ENCODE peak calls at places on chromosomes 1 and 21, in four cellular contexts. Y is H1, L is ovary, X is esophagus muscularis mucosa. F is an unnamed sample.

GRCh38 chr1:46153732-46154131 is 21.2 kb upstream of the TSPAN1 start:
- DNase-seq in Y (no peak), L (no peak), X (no peak), F (no peak)

GRCh38 chr21:36642777-36643176 is 56.1 kb upstream of the SIM2 start:
- DNase-seq in Y (no peak), L (no peak), X (no peak), F (no peak)

GRCh38 chr1:219099307-219099706 is 74.4 kb upstream of the LYPLAL1 start:
- DNase-seq in Y (no peak), L (no peak), X (no peak), F (no peak)

GRCh38 chr1:230109871-230110667 is 43.0 kb downstream of the GALNT2 start:
- DNase-seq in Y (no peak), L (no peak), X (no peak), F (peak)

GRCh38 chr1:44801491-44802305 is 1.5 kb downstream of the PLK3 start:
- DNase-seq in Y (no peak), L (peak), X (peak), F (no peak)

GRCh38 chr1:28592314-28593071 is 428 bp downstream of the RAB42 start:
- DNase-seq in Y (no peak), L (no peak), X (no peak), F (peak)

GRCh38 chr1:12413664-12414410 is 184.0 kb downstream of the VPS13D start:
- DNase-seq in Y (no peak), L (no peak), X (no peak), F (no peak)

GRCh38 chr1:172637522-172637921 is 21.4 kb upstream of the FASLG start:
- DNase-seq in Y (no peak), L (no peak), X (no peak), F (no peak)

GRCh38 chr1:27628712-27629111 is 6.3 kb downstream of the FGR start:
- DNase-seq in Y (no peak), L (no peak), X (no peak), F (no peak)

GRCh38 chr1:205746757-205747412 is 3.1 kb downstream of the NUCKS1 start:
- DNase-seq in Y (no peak), L (no peak), X (no peak), F (no peak)

GRCh38 chr21:33039542-33039941 is 13.8 kb downstream of the OLIG2 start:
- DNase-seq in Y (no peak), L (no peak), X (no peak), F (no peak)

GRCh38 chr21:22342855-22343254 is 1344.6 kb downstream of the NCAM2 start:
- DNase-seq in Y (no peak), L (no peak), X (no peak), F (no peak)

GRCh38 chr1:172951728-172952365 is 98.9 kb downstream of the TNFSF18 start:
- DNase-seq in Y (no peak), L (no peak), X (no peak), F (no peak)

GRCh38 chr1:174982971-174983689 is 16.6 kb upstream of the CACYBP start:
- DNase-seq in Y (no peak), L (no peak), X (no peak), F (no peak)

GRCh38 chr1:21305155-21305899 is 15.1 kb upstream of the ECE1 start:
- DNase-seq in Y (no peak), L (no peak), X (no peak), F (no peak)

GRCh38 chr21:41784456-41785102 is 17.7 kb upstream of the RIPK4 start:
- DNase-seq in Y (no peak), L (no peak), X (no peak), F (no peak)

GRCh38 chr21:41783476-41784150 is 16.8 kb upstream of the RIPK4 start:
- DNase-seq in Y (no peak), L (no peak), X (no peak), F (no peak)

GRCh38 chr21:41781047-41781405 is 14.2 kb upstream of the RIPK4 start:
- DNase-seq in Y (no peak), L (no peak), X (no peak), F (no peak)

GRCh38 chr21:41786521-41786987 is 19.7 kb upstream of the RIPK4 start:
- DNase-seq in Y (no peak), L (no peak), X (no peak), F (no peak)
- TF ChIP-seq EP300 in Y (no peak), L (no peak), X (no peak), F (no peak)

DNA sequence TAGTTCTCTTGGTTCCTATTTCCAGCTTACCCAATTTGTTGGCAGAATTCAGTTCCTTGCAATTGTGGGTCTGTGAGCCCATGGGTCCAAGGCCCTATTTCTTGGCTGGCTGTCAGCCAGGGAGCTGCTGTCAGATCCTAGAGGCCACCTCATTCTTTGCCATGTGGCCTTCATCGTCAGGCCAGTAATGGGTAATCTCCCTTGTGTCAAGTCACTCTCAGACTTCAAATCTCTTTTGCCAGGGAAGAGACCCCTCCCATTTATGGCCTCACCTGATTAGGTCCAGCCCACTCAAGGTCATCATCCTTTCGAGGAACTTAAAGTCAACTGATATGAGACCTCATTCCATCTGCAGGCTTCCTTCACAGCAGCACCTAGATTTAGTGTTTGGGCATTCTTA is 17.9 kb downstream of the OBSCN start:
- DNase-seq in Y (no peak), L (no peak), X (peak), F (no peak)
- TF ChIP-seq EP300 in Y (no peak), L (no peak), X (no peak), F (no peak)

GRCh38 chr1:51439053-51439452 is 80.0 kb downstream of the EPS15 start:
- DNase-seq in Y (no peak), L (no peak), X (no peak), F (no peak)

GRCh38 chr1:51433972-51434510 is 85.0 kb downstream of the EPS15 start:
- DNase-seq in Y (no peak), L (no peak), X (no peak), F (no peak)

GRCh38 chr1:51435902-51436301 is 83.2 kb downstream of the EPS15 start:
- DNase-seq in Y (no peak), L (no peak), X (no peak), F (no peak)

GRCh38 chr1:51427438-51427837 is 91.6 kb downstream of the EPS15 start:
- DNase-seq in Y (no peak), L (no peak), X (no peak), F (no peak)

DNA sequence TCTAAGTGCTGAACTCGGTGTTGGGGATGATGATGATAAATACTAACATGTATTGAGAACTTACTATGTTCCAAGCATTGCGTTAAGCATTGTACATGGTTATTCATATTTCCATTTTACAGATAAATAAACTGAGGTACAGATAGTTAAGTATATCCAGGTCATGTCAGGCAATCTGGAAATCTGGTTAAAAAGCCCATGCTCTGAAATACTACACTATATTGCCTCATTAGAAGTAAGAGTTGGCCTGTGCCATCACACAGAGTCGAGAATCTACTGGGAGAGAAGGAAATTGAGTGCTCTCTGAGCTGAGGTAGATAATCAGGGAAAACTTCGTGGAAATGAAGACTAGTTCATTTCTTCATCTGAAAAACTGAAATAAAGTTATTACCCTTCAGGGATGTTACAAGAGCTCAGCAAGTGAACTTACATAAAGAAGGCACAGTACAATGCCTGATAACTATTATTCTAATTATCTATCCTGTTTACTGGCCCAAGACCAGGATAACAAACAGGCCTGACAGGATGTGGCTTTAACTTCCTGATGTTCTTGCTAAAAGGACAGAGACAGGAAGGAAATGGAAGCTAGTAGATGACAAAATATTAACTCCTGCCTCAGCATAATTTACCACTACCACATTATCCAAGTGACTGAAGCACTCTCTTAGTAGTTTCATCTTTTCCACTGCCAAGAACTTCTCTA is 85.6 kb downstream of the EPS15 start:
- DNase-seq in Y (no peak), L (no peak), X (no peak), F (no peak)
- TF ChIP-seq EP300 in Y (no peak), L (no peak), X (no peak), F (no peak)

GRCh38 chr1:111227875-111228747 is 598 bp downstream of the CHI3L2 start:
- DNase-seq in Y (no peak), L (peak), X (no peak), F (no peak)
- TF ChIP-seq EP300 in Y (no peak), L (no peak), X (no peak), F (no peak)

GRCh38 chr1:199759268-199759724 is 268.2 kb upstream of the NR5A2 start:
- DNase-seq in Y (no peak), L (no peak), X (no peak), F (no peak)
- TF ChIP-seq EP300 in Y (no peak), L (no peak), X (no peak), F (no peak)

DNA sequence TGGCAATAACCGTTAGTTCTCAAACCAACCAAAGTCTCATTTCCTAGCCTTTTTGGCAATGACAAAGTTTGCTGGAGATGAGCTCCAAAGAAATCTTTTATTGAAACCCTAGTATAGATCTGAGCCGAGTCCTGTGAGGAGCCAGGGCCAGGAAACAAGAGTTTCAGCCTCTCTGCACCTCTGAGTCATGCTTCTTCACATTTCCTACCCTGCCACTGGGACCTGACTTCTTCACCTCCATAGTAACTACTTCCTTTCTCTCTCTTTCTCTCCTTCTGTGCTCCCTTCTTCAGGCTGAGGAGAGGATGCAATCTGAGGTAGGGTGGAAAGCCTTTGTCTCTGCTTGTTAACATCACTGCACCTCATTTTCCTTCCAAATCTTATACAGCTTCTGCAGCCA is 38.7 kb upstream of the IPO9 start:
- DNase-seq in Y (no peak), L (no peak), X (no peak), F (no peak)
- TF ChIP-seq EP300 in Y (no peak), L (no peak), X (no peak), F (no peak)

GRCh38 chr1:203404546-203404945 is 53.6 kb upstream of the FMOD start:
- DNase-seq in Y (no peak), L (no peak), X (peak), F (no peak)

GRCh38 chr1:203405703-203406430 is 54.9 kb upstream of the FMOD start:
- DNase-seq in Y (no peak), L (no peak), X (peak), F (no peak)

GRCh38 chr1:203401151-203401550 is 50.2 kb upstream of the FMOD start:
- DNase-seq in Y (no peak), L (no peak), X (peak), F (no peak)

GRCh38 chr1:203403586-203403985 is 52.7 kb upstream of the FMOD start:
- DNase-seq in Y (no peak), L (peak), X (peak), F (no peak)

DNA sequence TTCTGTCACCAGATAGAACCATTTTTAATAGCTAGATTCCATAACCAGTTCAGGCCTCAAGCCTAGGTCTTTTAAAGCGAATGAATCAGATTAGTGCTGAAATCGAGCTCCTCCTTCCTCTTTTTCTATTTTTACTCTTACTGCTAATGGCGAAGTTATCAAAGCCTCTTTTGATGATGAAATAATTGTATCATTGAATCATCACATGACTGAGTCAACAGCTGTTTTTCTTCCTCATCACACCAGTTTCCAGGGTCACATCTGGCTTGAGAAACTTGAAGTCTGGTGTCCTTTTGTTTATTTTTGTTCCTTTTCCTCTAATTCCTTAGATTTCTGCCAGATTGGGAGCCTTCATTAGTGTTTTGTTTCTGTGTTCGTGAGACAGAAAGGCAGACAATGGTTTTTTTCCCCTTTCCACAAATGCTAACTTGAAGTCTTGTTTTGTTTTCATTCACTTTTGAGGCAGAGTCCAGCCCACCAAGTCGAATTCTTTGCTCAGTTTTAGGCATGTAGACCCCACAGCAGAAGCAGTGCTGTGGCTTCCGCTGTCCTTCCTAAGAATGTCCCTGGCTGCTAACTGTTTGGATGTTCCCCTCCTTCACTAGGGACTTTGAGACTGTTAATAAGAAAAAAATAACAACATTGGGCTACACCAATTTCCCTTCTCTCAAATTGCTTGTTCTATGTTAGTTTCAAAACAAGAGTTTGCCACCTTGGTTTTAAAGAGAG is 51.9 kb upstream of the FMOD start:
- DNase-seq in Y (no peak), L (peak), X (peak), F (no peak)
- TF ChIP-seq EP300 in Y (no peak), L (peak), X (no peak), F (peak)